ENCODE peak calls at places on chromosomes 6 and 20, in five cellular contexts. L is HepG2, J is IMR-90, P is K562, O is SK-N-SH. D is an unnamed sample.

GRCh38 chr6:14709066-14709670 is 536.7 kb upstream of the JARID2 start:
- DNase-seq in L (no peak), P (no peak), J (peak; percentile 45), O (no peak), D (no peak)

GRCh38 chr6:130810307-130811030 is 16.7 kb upstream of the SMLR1 start:
- DNase-seq in O (peak; percentile 6), P (no peak), J (peak; percentile 50), L (no peak), D (no peak)

GRCh38 chr20:51331466-51331865 is 211.1 kb downstream of the NFATC2 start:
- DNase-seq in J (peak; percentile 46), L (no peak), P (no peak), O (no peak), D (no peak)

GRCh38 chr6:82277686-82278085 is 30.1 kb upstream of the IBTK start:
- DNase-seq in P (no peak), O (no peak), L (no peak), J (no peak), D (no peak)

GRCh38 chr6:107741191-107741680 is 82.9 kb downstream of the SCML4 start:
- DNase-seq in J (no peak), O (no peak), P (no peak), L (no peak), D (no peak)

GRCh38 chr6:36738108-36738507 is 40.5 kb downstream of the RAB44 start:
- DNase-seq in O (no peak), L (no peak), J (no peak), P (no peak), D (no peak)

GRCh38 chr20:58017237-58017969 is 211.1 kb downstream of the ANKRD60 start:
- DNase-seq in O (no peak), J (peak; percentile 1), P (no peak), L (peak; percentile 34), D (no peak)

GRCh38 chr20:40966516-40967185 is 62.0 kb upstream of the TOP1 start:
- DNase-seq in P (no peak), J (no peak), L (no peak), O (no peak), D (no peak)

GRCh38 chr20:5164645-5165399 is 38.0 kb downstream of the CDS2 start:
- DNase-seq in P (no peak), J (no peak), L (no peak), O (no peak), D (no peak)

GRCh38 chr20:56453347-56453746 is 15.1 kb upstream of the RTF2 start:
- DNase-seq in O (no peak), P (no peak), L (no peak), J (no peak), D (no peak)

GRCh38 chr20:764255-764654 is 4.0 kb downstream of the SLC52A3 start:
- DNase-seq in J (no peak), O (no peak), P (no peak), L (no peak), D (no peak)

GRCh38 chr20:17171750-17172149 is 55.1 kb upstream of the PCSK2 start:
- DNase-seq in O (no peak), L (no peak), J (no peak), P (no peak), D (no peak)

GRCh38 chr6:110053395-110054240 is 75.5 kb downstream of the GPR6 start:
- DNase-seq in L (peak; percentile 36), O (peak; percentile 59), J (peak; percentile 68), P (peak; percentile 41), D (no peak)

GRCh38 chr20:19761853-19762252 is 3.8 kb downstream of the RIN2 start:
- DNase-seq in L (no peak), P (no peak), O (no peak), J (no peak), D (no peak)

GRCh38 chr6:153312633-153313032 is 181.6 kb upstream of the RGS17 start:
- DNase-seq in O (peak; percentile 75), L (peak; percentile 31), J (peak; percentile 35), P (no peak), D (no peak)

GRCh38 chr20:17806739-17807441 is 107.1 kb downstream of the BANF2 start:
- DNase-seq in J (peak; percentile 78), O (peak; percentile 66), L (no peak), P (peak; percentile 21), D (no peak)

GRCh38 chr6:136338486-136338885 is 48.8 kb upstream of the BCLAF1 start:
- DNase-seq in P (no peak), J (no peak), O (no peak), L (no peak), D (no peak)

GRCh38 chr20:50293244-50294139 is 102.9 kb downstream of the CEBPB start:
- DNase-seq in P (no peak), O (no peak), L (no peak), J (no peak), D (no peak)

GRCh38 chr20:50294164-50295088 is 103.8 kb downstream of the CEBPB start:
- DNase-seq in P (no peak), L (peak; percentile 53), O (no peak), J (no peak), D (no peak)

GRCh38 chr20:50290815-50291214 is 100.2 kb downstream of the CEBPB start:
- DNase-seq in L (no peak), P (no peak), J (no peak), O (no peak), D (no peak)

GRCh38 chr20:50291428-50292323 is 101.0 kb downstream of the CEBPB start:
- DNase-seq in L (no peak), J (no peak), P (no peak), O (no peak), D (no peak)

DNA sequence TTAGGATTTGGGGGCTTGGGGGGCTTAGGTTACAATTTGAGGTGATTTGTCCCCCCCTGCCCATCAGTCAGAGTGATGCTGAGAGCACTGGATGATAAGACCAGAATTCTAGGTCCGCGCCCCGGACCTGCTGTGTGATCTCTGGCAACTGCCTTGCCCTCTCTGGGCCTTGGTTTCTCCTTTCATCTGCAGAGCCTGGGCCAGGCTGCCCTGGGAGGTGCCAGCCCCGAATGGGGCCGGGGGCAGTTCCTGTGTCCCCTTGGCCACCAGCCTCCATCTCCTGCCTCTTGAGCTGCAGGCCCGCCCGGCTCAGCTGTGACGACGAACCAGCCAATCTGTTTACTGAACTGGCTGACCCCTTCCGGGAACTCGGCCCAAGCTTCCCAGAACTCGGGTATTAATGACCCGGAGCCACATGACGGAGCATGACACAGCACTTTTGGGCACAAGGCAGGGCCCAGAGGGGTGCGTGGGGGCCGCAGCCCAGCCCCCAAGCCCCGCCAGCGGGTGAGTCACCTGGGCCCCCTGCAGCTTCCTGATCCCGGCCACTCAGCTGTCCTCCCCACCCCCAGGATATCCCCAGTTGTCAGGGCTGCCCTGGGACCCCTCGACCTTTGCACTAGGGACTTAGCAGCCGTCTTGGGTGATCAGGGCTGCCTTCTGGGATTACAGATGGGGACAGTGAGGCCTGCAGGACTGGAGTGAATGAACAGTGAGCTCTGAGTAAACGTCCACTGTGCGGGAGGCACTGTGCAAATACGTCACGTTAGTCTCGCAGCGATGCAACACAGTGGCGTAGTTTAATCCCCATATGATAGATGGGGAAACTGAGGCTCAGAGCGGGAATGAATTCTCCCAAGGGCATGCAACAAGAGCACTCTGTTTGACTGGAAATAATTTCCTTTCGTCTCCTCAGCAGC is 102.0 kb downstream of the CEBPB start:
- DNase-seq in J (peak; percentile 99), O (no peak), L (peak; percentile 97), P (peak; percentile 97), D (no peak)
- H3K4me2 ChIP-seq in J (no peak overlapping the region), O (no peak overlapping the region), L (peak overlapping the region; percentile 54), P (peak overlapping the region; percentile 75), D (no peak overlapping the region)

GRCh38 chr6:167748046-167748445 is 78.7 kb upstream of the AFDN start:
- DNase-seq in P (no peak), O (no peak), J (no peak), L (no peak), D (no peak)

GRCh38 chr6:167747645-167748044 is 79.1 kb upstream of the AFDN start:
- DNase-seq in O (no peak), P (no peak), J (no peak), L (no peak), D (no peak)

GRCh38 chr6:167747152-167747427 is 79.6 kb upstream of the AFDN start:
- DNase-seq in O (no peak), J (no peak), L (no peak), P (no peak), D (no peak)

GRCh38 chr6:167746377-167747151 is 80.1 kb upstream of the AFDN start:
- DNase-seq in L (no peak), J (no peak), P (no peak), O (no peak), D (no peak)

GRCh38 chr6:167748458-167749379 is 78.0 kb upstream of the AFDN start:
- DNase-seq in J (no peak), P (no peak), O (peak; percentile 57), L (no peak), D (no peak)
- TF ChIP-seq MXI1 in J (no peak), P (no peak), O (no peak), L (no peak), D (no peak)

DNA sequence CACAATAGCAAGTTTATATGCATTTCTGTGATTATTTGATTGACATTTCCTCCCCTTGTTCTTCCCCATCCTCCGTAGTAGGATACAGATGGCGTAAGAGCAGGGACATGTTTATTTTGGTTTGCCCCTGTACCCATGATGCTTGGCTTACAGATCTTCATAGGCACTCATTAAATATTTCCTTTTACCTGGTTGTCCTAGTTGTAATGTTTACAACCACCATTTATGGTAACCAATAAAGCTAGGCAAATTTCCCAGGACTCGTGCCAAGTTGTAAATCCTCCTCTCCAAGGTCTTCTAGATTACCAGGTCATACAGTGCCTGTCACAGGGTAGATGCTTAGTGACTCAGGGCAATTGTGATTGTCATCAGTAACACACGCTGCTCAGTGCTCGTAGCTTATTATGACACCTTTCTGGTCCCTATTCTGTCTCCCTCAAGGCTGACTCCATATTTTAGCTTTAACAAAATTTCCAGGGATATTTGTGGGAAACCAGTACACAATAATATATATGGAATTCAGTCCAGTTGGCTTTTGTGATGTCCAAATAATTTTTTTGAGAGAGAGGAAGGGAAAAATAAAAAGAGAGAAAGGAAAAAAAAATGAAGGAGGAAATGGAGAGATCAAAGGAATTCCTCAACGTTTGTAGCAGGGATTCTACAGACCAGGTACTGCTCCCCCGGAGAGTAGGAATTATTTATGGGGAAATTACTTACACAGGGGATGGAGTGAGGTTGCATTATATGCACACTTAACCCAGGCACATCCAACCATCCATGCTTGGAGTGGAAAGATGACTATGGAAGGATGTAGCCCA is 24.6 kb downstream of the CYP24A1 start:
- DNase-seq in J (no peak), L (peak; percentile 94), P (no peak), O (no peak), D (no peak)
- H3K4me2 ChIP-seq in J (no peak overlapping the region), L (no peak overlapping the region), P (no peak overlapping the region), O (no peak overlapping the region), D (no peak overlapping the region)

DNA sequence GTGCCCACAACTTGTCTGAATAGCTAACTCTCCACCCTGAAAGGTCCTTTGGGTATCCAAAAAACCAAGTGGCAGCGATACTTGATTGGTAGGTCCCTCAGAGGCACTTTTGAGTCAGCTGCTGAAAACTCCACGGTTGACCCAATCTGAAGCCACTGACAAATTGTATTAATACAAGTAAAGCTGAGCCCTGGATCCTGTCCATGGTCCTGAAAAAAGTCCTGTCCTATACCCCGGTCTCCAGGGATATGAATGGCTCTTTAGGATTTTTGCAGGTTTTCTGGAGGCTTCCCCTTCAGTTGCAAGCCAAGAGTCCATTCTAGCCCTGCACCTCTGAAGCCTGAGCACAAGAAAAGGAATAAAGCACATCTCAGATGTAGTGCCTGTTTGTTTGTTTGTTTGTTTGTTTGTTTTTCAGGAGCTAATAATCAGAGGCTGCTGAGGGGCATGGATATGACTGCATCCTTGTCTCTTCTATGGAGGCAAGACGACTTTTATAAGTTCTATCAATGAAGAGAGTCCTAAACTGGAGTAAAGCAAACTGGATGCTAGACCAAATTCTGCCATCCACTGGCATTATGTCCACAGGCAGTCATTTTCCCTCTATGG is 1.7 kb upstream of the SLC12A5 start:
- DNase-seq in L (peak; percentile 63), O (no peak), J (peak; percentile 61), P (peak; percentile 68), D (no peak)
- TF ChIP-seq MXI1 in L (no peak), O (no peak), J (no peak), P (no peak), D (no peak)

D was measured in GM12878.